ENCODE peak calls at places on chromosomes 2 and 18, in six cellular contexts. D, M, T, C, P and U are unnamed samples.

GRCh38 chr18:58535340-58536186 is 93.3 kb downstream of the ALPK2 start:
- DNase-seq in C (no peak), T (peak; percentile 71), P (no peak), M (no peak), D (no peak), U (peak; percentile 39)

GRCh38 chr2:157874997-157875719 is 972 bp downstream of the ACVR1 start:
- DNase-seq in D (peak; percentile 68), P (peak; percentile 11), C (peak; percentile 65), M (peak; percentile 51), T (peak; percentile 92), U (peak; percentile 52)

GRCh38 chr18:55354795-55355194 is 233.2 kb downstream of the TCF4 start:
- DNase-seq in P (no peak), D (no peak), C (no peak), M (no peak), T (peak; percentile 81), U (no peak)

GRCh38 chr2:189698020-189698887 is 23.8 kb downstream of the ANKAR start:
- DNase-seq in M (no peak), P (peak; percentile 21), T (peak; percentile 36), C (peak; percentile 50), D (no peak), U (peak; percentile 52)

GRCh38 chr2:212940816-212941215 is 210.6 kb downstream of the IKZF2 start:
- DNase-seq in D (peak; percentile 39), C (no peak), M (no peak), T (peak; percentile 69), P (peak; percentile 42), U (no peak)

GRCh38 chr2:139684286-139684860 is 904.2 kb upstream of the NXPH2 start:
- DNase-seq in D (no peak), C (no peak), P (no peak), M (no peak), T (no peak), U (no peak)

GRCh38 chr2:146048141-146048540 is 1528.2 kb upstream of the ZEB2 start:
- DNase-seq in D (no peak), P (no peak), C (no peak), M (no peak), T (no peak), U (no peak)

GRCh38 chr2:176817061-176817565 is 395.5 kb upstream of the HNRNPA3 start:
- DNase-seq in D (no peak), T (no peak), C (no peak), M (no peak), P (no peak), U (peak; percentile 11)

GRCh38 chr2:144513388-144514100 is 6.4 kb downstream of the ZEB2 start:
- DNase-seq in T (peak; percentile 89), P (no peak), D (peak; percentile 41), C (peak; percentile 27), M (no peak), U (no peak)

GRCh38 chr2:71833855-71834554 is 313.7 kb downstream of the CYP26B1 start:
- DNase-seq in C (no peak), P (peak; percentile 24), D (peak; percentile 82), T (peak; percentile 24), M (no peak), U (no peak)

GRCh38 chr2:24304098-24304497 is 56.2 kb downstream of the ITSN2 start:
- DNase-seq in C (peak; percentile 26), P (peak; percentile 30), D (peak; percentile 89), M (peak; percentile 63), T (peak; percentile 78), U (no peak)

GRCh38 chr2:36771671-36772070 is 75.2 kb downstream of the VIT start:
- DNase-seq in P (no peak), T (no peak), D (no peak), C (no peak), M (no peak), U (no peak)

GRCh38 chr2:180692322-180692721 is 288.1 kb upstream of the UBE2E3 start:
- DNase-seq in P (no peak), C (no peak), M (no peak), T (no peak), D (no peak), U (no peak)

GRCh38 chr2:196592331-196592911 is 47.1 kb upstream of the CCDC150 start:
- DNase-seq in M (peak; percentile 50), T (peak; percentile 59), C (no peak), D (peak; percentile 32), P (no peak), U (peak; percentile 4)

GRCh38 chr2:112033600-112033999 is 21.5 kb upstream of the TMEM87B start:
- DNase-seq in D (no peak), M (peak; percentile 49), C (no peak), P (no peak), T (peak; percentile 75), U (no peak)

GRCh38 chr2:112924855-112925254 is 13.9 kb downstream of the IL37 start:
- DNase-seq in T (no peak), D (no peak), P (peak; percentile 65), C (no peak), M (no peak), U (no peak)

GRCh38 chr2:236659758-236660150 is 90.1 kb downstream of the ACKR3 start:
- DNase-seq in C (no peak), D (no peak), P (no peak), M (no peak), T (peak; percentile 99), U (no peak)

GRCh38 chr2:146927080-146927714 is 917.6 kb upstream of the ACVR2A start:
- DNase-seq in C (no peak), M (peak; percentile 43), D (no peak), T (peak; percentile 43), P (peak; percentile 27), U (no peak)

GRCh38 chr2:125073440-125073839 is 1048.4 kb downstream of the CNTNAP5 start:
- DNase-seq in D (no peak), M (no peak), C (no peak), P (no peak), T (no peak), U (no peak)

GRCh38 chr2:238320246-238320647 is at the start of gene TRAF3IP1:
- DNase-seq in P (peak; percentile 96), D (peak; percentile 94), T (peak; percentile 88), C (peak; percentile 91), M (peak; percentile 96), U (peak; percentile 84)

GRCh38 chr2:63272560-63272959 is 221.9 kb downstream of the OTX1 start:
- DNase-seq in D (no peak), T (no peak), M (no peak), P (no peak), C (no peak), U (no peak)

GRCh38 chr2:223297788-223298187 is 245.8 kb downstream of the KCNE4 start:
- DNase-seq in T (peak; percentile 65), P (no peak), C (no peak), M (no peak), D (no peak), U (no peak)

GRCh38 chr18:37565985-37566478 is 434 bp upstream of the CELF4 start:
- DNase-seq in D (peak; percentile 71), T (peak; percentile 23), C (no peak), M (no peak), P (no peak), U (no peak)

GRCh38 chr2:55958756-55959155 is 35.2 kb upstream of the EFEMP1 start:
- DNase-seq in C (no peak), T (peak; percentile 76), P (no peak), D (no peak), M (no peak), U (no peak)

GRCh38 chr2:138221358-138221757 is 257.1 kb downstream of the HNMT start:
- DNase-seq in C (no peak), M (no peak), T (no peak), D (no peak), P (no peak), U (no peak)

GRCh38 chr2:97698530-97698929 is 14.8 kb upstream of the ZAP70 start:
- DNase-seq in T (no peak), P (no peak), M (no peak), D (no peak), C (no peak), U (no peak)

GRCh38 chr2:165182029-165182428 is 21.8 kb downstream of the SCN3A start:
- DNase-seq in T (no peak), C (no peak), P (no peak), M (no peak), D (no peak), U (no peak)

GRCh38 chr2:241036964-241037421 is 38.6 kb downstream of the SNED1 start:
- DNase-seq in M (no peak), C (no peak), T (no peak), P (peak; percentile 53), D (no peak), U (no peak)

GRCh38 chr2:241545113-241545512 is 13.4 kb upstream of the BOK start:
- DNase-seq in M (no peak), C (no peak), D (no peak), P (no peak), T (peak; percentile 77), U (no peak)

GRCh38 chr18:13124411-13124810 is 94.1 kb upstream of the LDLRAD4 start:
- DNase-seq in T (no peak), M (no peak), D (no peak), P (no peak), C (no peak), U (no peak)

GRCh38 chr2:26346454-26347053 is at the start of gene ADGRF3:
- DNase-seq in T (peak; percentile 30), P (peak; percentile 75), D (peak; percentile 67), M (peak; percentile 72), C (peak; percentile 73), U (peak; percentile 53)

GRCh38 chr2:42879116-42879705 is 86.8 kb upstream of the HAAO start:
- DNase-seq in C (no peak), D (no peak), P (no peak), T (no peak), M (no peak), U (no peak)

GRCh38 chr2:236164201-236164982 is 3.8 kb downstream of the GBX2 start:
- DNase-seq in M (no peak), T (peak; percentile 22), C (no peak), D (no peak), P (no peak), U (no peak)

GRCh38 chr18:78719821-78720220 is 259.8 kb upstream of the SALL3 start:
- DNase-seq in M (no peak), D (no peak), C (no peak), T (no peak), P (no peak), U (no peak)
- H3K9me3 ChIP-seq in M (no peaks in the 10 kb centered on the region), D (no peaks in the 10 kb centered on the region), C (no peaks in the 10 kb centered on the region), T (no peaks in the 10 kb centered on the region), P (no peaks in the 10 kb centered on the region), U (no peaks in the 10 kb centered on the region)

GRCh38 chr2:201628545-201628944 is 14.8 kb downstream of the TMEM237 start:
- DNase-seq in M (no peak), T (peak; percentile 61), C (no peak), P (no peak), D (no peak), U (no peak)
- H3K27ac ChIP-seq in M (no peak overlapping the region), T (no peak overlapping the region), C (no peak overlapping the region), P (no peak overlapping the region), D (no peak overlapping the region), U (no peak overlapping the region)

DNA sequence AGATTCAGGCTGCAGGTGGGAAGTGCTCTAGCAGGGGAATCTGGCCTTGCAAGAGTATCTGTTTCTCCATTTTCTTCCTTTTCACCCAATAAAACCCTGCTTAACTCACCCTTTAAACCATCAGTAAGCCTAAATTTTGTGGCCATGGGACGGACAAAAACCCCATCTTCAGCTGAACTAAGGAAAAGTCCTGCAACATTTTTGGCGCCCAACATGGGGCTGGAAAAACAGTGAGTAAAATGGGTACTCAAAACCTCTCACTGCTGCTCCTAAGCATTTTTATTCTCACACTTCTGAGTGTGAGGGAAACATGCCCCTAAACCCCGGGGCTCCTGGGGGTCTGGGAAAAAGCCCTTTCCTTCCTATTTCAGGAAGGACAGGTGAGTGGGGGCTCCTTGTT is 414.3 kb downstream of the ZNF804A start:
- DNase-seq in M (no peak), T (peak; percentile 5), D (no peak), P (no peak), C (peak; percentile 2), U (no peak)
- H3K9me3 ChIP-seq in M (peaks cover 34% of the 10 kb centered on the region), T (no peaks in the 10 kb centered on the region), D (peaks cover 2% of the 10 kb centered on the region), P (peaks cover 35% of the 10 kb centered on the region), C (no peaks in the 10 kb centered on the region), U (peaks cover 8% of the 10 kb centered on the region)

GRCh38 chr2:6510547-6510946 is 355.2 kb downstream of the CMPK2 start:
- DNase-seq in T (peak; percentile 12), M (no peak), P (no peak), D (no peak), C (no peak), U (no peak)
- H3K27ac ChIP-seq in T (no peak overlapping the region), M (no peak overlapping the region), P (no peak overlapping the region), D (no peak overlapping the region), C (no peak overlapping the region), U (no peak overlapping the region)